ENCODE peak calls at places on chromosomes 1 and 21, in five cellular contexts. C, P, L, M and B are unnamed samples.

GRCh38 chr1:34019741-34020552 is 145.1 kb downstream of the CSMD2 start:
- DNase-seq in P (no peak), M (no peak), L (no peak), C (no peak), B (no peak)

GRCh38 chr1:150268342-150268705 is 492 bp downstream of the APH1A start:
- DNase-seq in P (no peak), M (peak; percentile 39), L (peak; percentile 43), C (no peak), B (peak; percentile 50)

GRCh38 chr1:30739601-30740000 is 16.2 kb upstream of the MATN1 start:
- DNase-seq in M (no peak), L (no peak), C (no peak), P (no peak), B (no peak)

GRCh38 chr1:43786975-43787374 is 79.6 kb downstream of the ST3GAL3 start:
- DNase-seq in L (peak; percentile 24), M (no peak), C (no peak), P (peak; percentile 33), B (no peak)

GRCh38 chr1:61056674-61057439 is 25.5 kb upstream of the NFIA start:
- DNase-seq in M (no peak), C (no peak), L (peak; percentile 72), P (peak; percentile 38), B (peak; percentile 59)

GRCh38 chr21:34243562-34243961 is 120.2 kb upstream of the KCNE2 start:
- DNase-seq in P (peak; percentile 11), L (peak; percentile 20), M (no peak), C (no peak), B (no peak)

GRCh38 chr1:170041423-170042207 is 32.9 kb downstream of the KIFAP3 start:
- DNase-seq in C (no peak), M (no peak), P (no peak), L (no peak), B (no peak)

GRCh38 chr1:27832762-27833161 is 2.2 kb downstream of the PPP1R8 start:
- DNase-seq in L (no peak), P (peak; percentile 62), C (no peak), M (no peak), B (no peak)

GRCh38 chr1:168970945-168971799 is 135.3 kb upstream of the ATP1B1 start:
- DNase-seq in P (no peak), C (no peak), L (no peak), M (no peak), B (no peak)

GRCh38 chr1:7366286-7366954 is 404.7 kb upstream of the VAMP3 start:
- DNase-seq in P (no peak), C (no peak), L (no peak), M (no peak), B (no peak)

GRCh38 chr1:116231752-116232151 is 120.6 kb downstream of the MAB21L3 start:
- DNase-seq in M (no peak), L (no peak), P (no peak), C (no peak), B (no peak)

GRCh38 chr1:64948905-64949833 is 17.2 kb downstream of the JAK1 start:
- DNase-seq in M (no peak), P (no peak), C (no peak), L (no peak), B (no peak)

GRCh38 chr1:169003864-169004516 is 102.5 kb upstream of the ATP1B1 start:
- DNase-seq in P (no peak), M (no peak), C (no peak), L (no peak), B (no peak)

GRCh38 chr1:55282058-55282457 is 66.9 kb upstream of the USP24 start:
- DNase-seq in C (no peak), M (no peak), P (no peak), L (no peak), B (no peak)

GRCh38 chr1:236774926-236775325 is 20.2 kb upstream of the MTR start:
- DNase-seq in P (peak; percentile 15), L (peak; percentile 27), C (no peak), M (no peak), B (peak; percentile 49)

DNA sequence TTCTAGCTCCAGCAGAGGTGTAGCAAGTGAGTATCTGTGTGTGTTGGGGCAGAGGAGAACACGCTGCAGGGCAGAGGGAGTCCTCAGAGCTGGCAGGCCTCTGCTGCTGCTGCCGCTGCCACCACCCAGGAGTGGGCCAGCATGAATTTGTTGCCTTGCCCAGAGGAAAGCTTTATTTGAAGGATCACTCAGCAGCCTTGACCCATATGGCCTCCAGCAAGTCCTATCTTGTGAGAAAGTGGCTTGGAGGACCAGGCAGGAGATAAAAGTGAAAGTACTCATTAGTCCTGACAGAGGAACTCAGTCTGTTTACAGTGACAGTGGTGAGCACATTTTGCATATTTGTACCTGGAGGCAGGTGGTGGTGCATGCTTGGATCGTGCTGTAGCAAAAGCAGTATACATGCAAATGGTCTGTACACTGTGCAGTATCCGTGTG is 3.1 kb downstream of the TRAF5 start:
- DNase-seq in P (no peak), L (no peak), C (no peak), M (no peak), B (no peak)
- H3K4me3 ChIP-seq in P (no peak overlapping the region), L (no peak overlapping the region), C (peak overlapping the region; percentile 65), M (no peak overlapping the region), B (no peak overlapping the region)

GRCh38 chr1:1628656-1629429 is 3.1 kb upstream of the MMP23B start:
- DNase-seq in P (no peak), L (no peak), C (no peak), M (no peak), B (no peak)

GRCh38 chr1:1630191-1630964 is 1.6 kb upstream of the MMP23B start:
- DNase-seq in M (no peak), C (peak; percentile 59), L (peak; percentile 57), P (no peak), B (no peak)

GRCh38 chr1:1627842-1628655 is 3.9 kb upstream of the MMP23B start:
- DNase-seq in L (no peak), M (no peak), P (no peak), C (no peak), B (no peak)

GRCh38 chr1:1630965-1631792 is 794 bp upstream of the MMP23B start:
- DNase-seq in C (no peak), M (no peak), P (no peak), L (peak; percentile 57), B (no peak)

GRCh38 chr1:1629430-1630190 is 2.4 kb upstream of the MMP23B start:
- DNase-seq in L (peak; percentile 42), M (no peak), P (no peak), C (no peak), B (no peak)
- TF ChIP-seq RCOR1 in L (no peak), M (no peak), P (no peak), C (no peak), B (no peak)

DNA sequence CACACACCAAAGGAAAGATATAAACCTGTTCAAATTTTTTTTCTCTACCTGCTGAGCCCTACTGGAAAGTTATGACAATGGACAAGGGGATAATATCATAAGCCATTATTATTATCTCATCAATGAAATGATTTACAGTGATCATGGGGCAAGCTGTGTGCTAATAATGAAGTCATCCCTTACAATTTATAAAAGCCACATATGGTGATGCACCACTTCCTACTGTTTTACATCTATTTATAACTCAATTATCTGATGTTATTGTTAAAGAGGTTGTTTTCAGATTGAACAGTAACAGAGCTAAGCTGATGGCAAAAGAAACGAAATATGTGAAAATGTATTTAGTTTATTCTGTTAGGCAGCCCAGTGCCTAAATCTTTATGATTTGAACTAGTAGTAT is 284.6 kb upstream of the ZRANB2 start:
- DNase-seq in C (no peak), L (no peak), M (no peak), P (peak; percentile 26), B (no peak)
- H3K4me3 ChIP-seq in C (no peak overlapping the region), L (peak overlapping the region; percentile 27), M (no peak overlapping the region), P (peak overlapping the region; percentile 47), B (no peak overlapping the region)

GRCh38 chr1:53469373-53469772 is 10.2 kb downstream of the DMRTB1 start:
- DNase-seq in M (no peak), P (no peak), L (no peak), C (no peak), B (no peak)

GRCh38 chr1:53470584-53470983 is 11.4 kb downstream of the DMRTB1 start:
- DNase-seq in M (no peak), C (no peak), L (no peak), P (no peak), B (no peak)

GRCh38 chr1:53468374-53468773 is 9.2 kb downstream of the DMRTB1 start:
- DNase-seq in M (no peak), C (no peak), P (no peak), L (no peak), B (no peak)

GRCh38 chr1:53471000-53471399 is 11.8 kb downstream of the DMRTB1 start:
- DNase-seq in C (no peak), M (no peak), L (no peak), P (no peak), B (no peak)

DNA sequence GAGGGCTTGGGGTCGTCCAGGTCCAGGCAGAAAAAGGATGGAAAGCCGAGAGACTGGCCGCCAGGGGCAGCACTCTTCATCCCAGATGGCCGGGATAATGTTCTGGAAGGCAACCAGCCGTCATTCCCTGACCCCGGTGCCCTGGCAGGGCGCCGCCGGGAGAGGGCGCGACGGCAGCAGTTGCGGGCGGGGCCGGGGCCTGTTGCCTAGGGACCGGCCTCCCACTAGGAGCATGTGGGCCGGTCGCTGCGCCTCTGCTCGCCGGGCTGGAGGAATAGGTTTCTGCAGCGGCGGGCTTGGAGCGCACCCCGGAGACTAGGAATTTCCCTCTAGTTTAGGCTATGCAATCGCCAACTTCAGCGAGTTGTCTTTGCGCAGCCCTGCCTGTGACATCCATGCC is 11.0 kb downstream of the DMRTB1 start:
- DNase-seq in M (peak; percentile 52), C (no peak), L (no peak), P (peak; percentile 58), B (peak; percentile 94)
- TF ChIP-seq RCOR1 in M (no peak), C (no peak), L (no peak), P (no peak), B (no peak)

DNA sequence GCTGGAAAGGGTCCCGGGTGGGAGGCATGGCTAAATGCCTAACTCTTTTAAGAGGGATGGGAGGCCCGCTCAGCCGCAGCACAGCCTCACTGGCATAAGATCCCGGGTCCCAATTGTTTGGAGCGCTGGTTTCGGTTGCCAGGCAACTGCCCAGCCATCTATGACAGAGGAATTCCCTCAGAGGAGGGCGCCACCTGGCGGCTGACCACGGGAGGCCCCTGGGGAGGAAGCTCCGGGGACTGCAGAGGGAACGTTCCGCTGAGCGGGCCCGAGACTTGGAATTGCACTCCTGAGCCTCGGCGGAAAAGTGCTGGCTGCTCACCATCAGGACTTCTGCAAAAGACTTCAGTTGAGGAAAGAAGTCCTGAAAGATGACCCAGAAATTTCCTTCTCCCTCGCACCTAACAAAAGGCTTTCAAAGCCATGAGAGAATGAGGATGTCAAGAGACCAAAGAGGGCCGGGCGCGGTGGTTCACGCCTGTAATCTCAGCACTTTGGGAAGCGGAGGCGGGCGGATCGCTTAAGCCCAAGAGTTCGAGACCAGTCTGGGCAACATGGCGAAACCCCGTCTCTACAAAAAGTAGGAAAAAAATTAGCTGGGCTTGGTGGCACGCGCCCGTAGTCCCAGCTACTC is 1.1 kb upstream of the ELAPOR1 start:
- DNase-seq in C (peak; percentile 31), M (peak; percentile 80), L (peak; percentile 93), P (peak; percentile 85), B (peak; percentile 95)
- H3K4me3 ChIP-seq in C (peak overlapping the region; percentile 45), M (peak overlapping the region; percentile 37), L (peak overlapping the region; percentile 37), P (no peak overlapping the region), B (no peak overlapping the region)